ENCODE peak calls at places on chromosome 15, in four cellular contexts. B is left colon, I is heart right ventricle, J is midbrain. P is an unnamed sample.

GRCh38 chr15:79172801-79173460 is 82.4 kb upstream of the RASGRF1 start:
- DNase-seq in B (no peak), J (no peak), I (no peak), P (no peak)

GRCh38 chr15:90564109-90564508 is 34.4 kb downstream of the CRTC3 start:
- DNase-seq in B (no peak), J (no peak), I (no peak), P (no peak)

GRCh38 chr15:76190767-76191538 is 120.3 kb downstream of the ETFA start:
- DNase-seq in B (peak), I (peak), J (peak), P (peak)

GRCh38 chr15:100001405-100001804 is 268.2 kb upstream of the LYSMD4 start:
- DNase-seq in I (no peak), J (no peak), B (no peak), P (no peak)

GRCh38 chr15:38050529-38050928 is 116.1 kb downstream of the TMCO5A start:
- DNase-seq in J (no peak), I (no peak), B (no peak), P (peak)

GRCh38 chr15:89806565-89807550 is 7.8 kb downstream of the ANPEP start:
- DNase-seq in B (peak), J (no peak), I (no peak), P (no peak)

GRCh38 chr15:23446215-23447106 is 582 bp downstream of the GOLGA6L2 start:
- DNase-seq in B (no peak), J (no peak), I (no peak), P (no peak)

GRCh38 chr15:78726870-78727551 is 84.3 kb downstream of the ADAMTS7 start:
- DNase-seq in J (no peak), I (no peak), B (peak), P (no peak)

GRCh38 chr15:49036650-49037545 is 9.3 kb downstream of the SECISBP2L start:
- DNase-seq in I (no peak), B (no peak), J (no peak), P (peak)

GRCh38 chr15:62999178-62999577 is 43.4 kb upstream of the TPM1 start:
- DNase-seq in J (no peak), B (no peak), I (no peak), P (no peak)

GRCh38 chr15:33086500-33087141 is 107.9 kb downstream of the FMN1 start:
- DNase-seq in B (no peak), I (no peak), J (peak), P (peak)

P was measured in choroid plexus epithelial cell.